ENCODE peak calls at places on chromosomes 11 and 22, in five cellular contexts. U is bronchial epithelial cell; F is CD4-positive, alpha-beta T cell; L is sigmoid colon; A is neural progenitor cell. I is an unnamed sample. For H3K27me3, the result is how much of the 10 kb centered on the place peaks cover.

GRCh38 chr22:25404556-25404922 is 159.9 kb upstream of the GRK3 start:
- DNase-seq in U (no peak), F (no peak), L (peak), A (peak), I (no peak)

GRCh38 chr11:94028436-94028835 is 7.3 kb downstream of the HEPHL1 start:
- DNase-seq in U (peak), F (no peak), L (no peak), A (no peak), I (no peak)

GRCh38 chr11:68117896-68118470 is 3.2 kb downstream of the CHKA start:
- DNase-seq in U (no peak), F (no peak), L (peak), A (peak), I (no peak)

GRCh38 chr11:1099519-1100355 is 25.1 kb downstream of the MUC2 start:
- DNase-seq in U (no peak), F (no peak), L (no peak), A (no peak), I (no peak)

GRCh38 chr11:67154726-67155125 is 35.7 kb downstream of the KDM2A start:
- DNase-seq in U (no peak), F (no peak), L (no peak), A (no peak), I (no peak)

GRCh38 chr11:117002639-117003305 is 95.5 kb downstream of the SIK3 start:
- DNase-seq in U (no peak), F (no peak), L (no peak), A (no peak), I (no peak)

GRCh38 chr22:37680191-37680851 is 4.9 kb downstream of the LGALS1 start:
- DNase-seq in U (no peak), F (no peak), L (no peak), A (no peak), I (no peak)

GRCh38 chr11:33067294-33067693 is 27.9 kb downstream of the TCP11L1 start:
- DNase-seq in U (no peak), F (no peak), L (no peak), A (no peak), I (no peak)

GRCh38 chr22:17085277-17086091 is 684 bp downstream of the IL17RA start:
- DNase-seq in U (no peak), F (no peak), L (peak), A (peak), I (peak)

GRCh38 chr11:75714211-75714610 is 3.4 kb upstream of the MOGAT2 start:
- DNase-seq in U (no peak), F (no peak), L (no peak), A (no peak), I (no peak)

GRCh38 chr11:120746395-120746794 is 234.8 kb downstream of the GRIK4 start:
- DNase-seq in U (no peak), F (no peak), L (no peak), A (peak), I (no peak)

GRCh38 chr11:69840371-69841169 is 21.4 kb upstream of the FGF3 start:
- DNase-seq in U (peak), F (no peak), L (no peak), A (peak), I (no peak)

GRCh38 chr11:112019066-112019465 is 6.1 kb upstream of the DLAT start:
- DNase-seq in U (no peak), F (no peak), L (no peak), A (no peak), I (no peak)

GRCh38 chr22:19904881-19905618 is 36.5 kb upstream of the COMT start:
- DNase-seq in U (peak), F (no peak), L (no peak), A (no peak), I (no peak)

GRCh38 chr11:130999992-131000770 is 83.9 kb upstream of the SNX19 start:
- DNase-seq in U (peak), F (no peak), L (no peak), A (no peak), I (no peak)

GRCh38 chr11:134243913-134244312 is 9.2 kb downstream of the THYN1 start:
- DNase-seq in U (no peak), F (no peak), L (no peak), A (no peak), I (no peak)

GRCh38 chr11:1305558-1306056 is 3.8 kb downstream of the TOLLIP start:
- DNase-seq in U (no peak), F (no peak), L (no peak), A (no peak), I (no peak)

GRCh38 chr11:60378359-60378758 is at the start of gene MS4A7:
- DNase-seq in U (no peak), F (no peak), L (peak), A (no peak), I (peak)

GRCh38 chr11:3087821-3088800 is 30.9 kb upstream of the CARS1 start:
- DNase-seq in U (peak), F (no peak), L (no peak), A (no peak), I (no peak)

GRCh38 chr11:61116426-61117214 is 14.3 kb downstream of the CD5 start:
- DNase-seq in U (no peak), F (no peak), L (no peak), A (no peak), I (no peak)

GRCh38 chr22:44273175-44273574 is 39.6 kb downstream of the SHISAL1 start:
- DNase-seq in U (no peak), F (no peak), L (no peak), A (no peak), I (no peak)

GRCh38 chr22:48493733-48494132 is 1333.9 kb downstream of the BRD1 start:
- DNase-seq in U (no peak), F (no peak), L (peak), A (no peak), I (no peak)

GRCh38 chr11:849951-850776 is 7.5 kb downstream of the TSPAN4 start:
- DNase-seq in U (no peak), F (no peak), L (no peak), A (peak), I (no peak)

GRCh38 chr11:17275376-17276235 is 933 bp upstream of the NUCB2 start:
- DNase-seq in U (peak), F (no peak), L (no peak), A (no peak), I (no peak)

GRCh38 chr11:119729581-119730346 is 764 bp upstream of the NECTIN1 start:
- DNase-seq in U (peak), F (no peak), L (peak), A (peak), I (peak)

GRCh38 chr11:58629857-58630256 is 7.4 kb downstream of the CNTF start:
- DNase-seq in U (peak), F (no peak), L (no peak), A (peak), I (no peak)

GRCh38 chr11:29300441-29300840 is 716.4 kb downstream of the KCNA4 start:
- DNase-seq in U (peak), F (no peak), L (no peak), A (no peak), I (no peak)

GRCh38 chr22:47401976-47402770 is 639.7 kb downstream of the TBC1D22A start:
- DNase-seq in U (no peak), F (no peak), L (no peak), A (no peak), I (no peak)

GRCh38 chr11:44563716-44564115 is 1.7 kb upstream of the CD82 start:
- DNase-seq in U (no peak), F (no peak), L (no peak), A (no peak), I (no peak)

GRCh38 chr22:30116362-30117117 is 36.3 kb downstream of the HORMAD2 start:
- DNase-seq in U (peak), F (no peak), L (no peak), A (peak), I (no peak)

GRCh38 chr11:1761857-1762536 is 1.7 kb downstream of the CTSD start:
- DNase-seq in U (no peak), F (no peak), L (no peak), A (no peak), I (no peak)

GRCh38 chr11:115930276-115930675 is 426.1 kb upstream of the CADM1 start:
- DNase-seq in U (no peak), F (no peak), L (no peak), A (no peak), I (no peak)

GRCh38 chr11:34757026-34757451 is 136.1 kb downstream of the EHF start:
- DNase-seq in U (peak), F (no peak), L (no peak), A (no peak), I (no peak)

GRCh38 chr11:32630844-32631243 is 47.2 kb downstream of the EIF3M start:
- DNase-seq in U (no peak), F (no peak), L (no peak), A (no peak), I (no peak)

GRCh38 chr22:39527481-39527961 is 5.0 kb downstream of the RPS19BP1 start:
- DNase-seq in U (peak), F (no peak), L (no peak), A (no peak), I (no peak)

DNA sequence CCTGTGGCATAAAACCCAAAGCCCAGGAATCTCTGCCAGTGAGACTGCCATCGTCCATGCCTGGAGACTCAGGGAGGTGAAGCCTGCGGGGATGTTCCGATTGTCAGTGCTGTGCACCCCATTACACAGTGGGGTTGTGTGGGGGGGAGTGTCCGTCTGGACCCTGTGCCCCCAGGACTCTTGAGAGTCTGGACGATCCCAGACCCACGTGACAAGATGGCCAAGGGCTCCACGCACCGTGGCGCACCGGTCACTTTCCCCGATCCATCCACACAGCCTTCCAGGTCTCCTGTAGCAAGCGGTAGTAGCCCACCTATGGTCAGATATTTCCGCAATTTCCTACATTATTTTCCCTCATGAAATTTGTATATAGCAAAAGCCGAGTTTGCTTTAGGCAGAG is 20.9 kb upstream of the NRGN start:
- DNase-seq in U (no peak), F (no peak), L (no peak), A (no peak), I (no peak)
- H3K27me3 ChIP-seq in U (under half), F (under half), L (under half), A (half or more), I (half or more)

DNA sequence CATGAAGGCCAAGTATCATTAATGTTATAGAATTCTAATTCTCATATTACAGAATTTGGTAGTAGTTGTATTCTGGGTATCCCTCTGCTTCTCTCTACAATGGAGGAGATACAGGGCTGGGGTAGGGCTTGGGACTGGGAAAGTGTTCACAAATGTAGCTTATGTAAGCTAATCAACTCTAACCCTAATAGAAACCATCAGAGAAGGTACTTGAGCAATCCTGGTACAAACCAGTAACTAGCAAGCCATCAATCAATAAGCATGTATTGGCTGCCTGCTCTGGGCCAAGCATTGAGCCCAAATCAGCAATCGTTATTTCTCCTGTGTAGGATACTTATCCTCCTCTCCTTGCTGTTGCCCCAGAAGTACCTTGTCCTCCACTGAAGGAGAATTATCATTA is 174.3 kb downstream of the PGR start:
- DNase-seq in U (no peak), F (no peak), L (no peak), A (no peak), I (no peak)
- TF ChIP-seq CTCF in U (no peak), F (no peak), L (no peak), A (no peak), I (no peak)

GRCh38 chr11:11313426-11313825 is 39.6 kb downstream of the CSNK2A3 start:
- DNase-seq in U (peak), F (no peak), L (no peak), A (no peak), I (no peak)
- H3K27me3 ChIP-seq in U (under half), F (under half), L (under half), A (under half), I (under half)

DNA sequence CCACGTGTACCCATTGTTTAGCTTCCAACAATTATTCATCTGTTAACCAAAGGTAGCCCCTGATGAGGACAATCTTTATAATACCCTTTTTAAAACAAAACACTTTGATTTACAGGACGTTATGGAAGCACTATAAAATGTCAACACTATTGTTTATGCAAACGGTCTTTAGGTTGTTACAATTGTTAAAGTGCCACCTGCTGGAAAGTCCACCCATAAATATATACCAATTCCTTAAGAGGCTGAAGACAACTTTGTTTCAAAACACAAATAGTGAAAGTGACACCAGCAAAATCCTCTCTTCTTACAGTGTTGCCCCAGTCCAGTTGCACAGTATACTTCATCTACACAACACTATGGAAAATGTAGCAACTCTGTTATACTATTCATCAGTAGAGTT is 68.9 kb upstream of the SLN start:
- DNase-seq in U (peak), F (no peak), L (no peak), A (no peak), I (no peak)
- TF ChIP-seq CTCF in U (no peak), F (no peak), L (no peak), A (no peak), I (no peak)

GRCh38 chr11:125165111-125165663 is 636 bp downstream of the PKNOX2 start:
- DNase-seq in U (no peak), F (no peak), L (peak), A (peak), I (peak)
- H3K27me3 ChIP-seq in U (under half), F (half or more), L (under half), A (under half), I (under half)

DNA sequence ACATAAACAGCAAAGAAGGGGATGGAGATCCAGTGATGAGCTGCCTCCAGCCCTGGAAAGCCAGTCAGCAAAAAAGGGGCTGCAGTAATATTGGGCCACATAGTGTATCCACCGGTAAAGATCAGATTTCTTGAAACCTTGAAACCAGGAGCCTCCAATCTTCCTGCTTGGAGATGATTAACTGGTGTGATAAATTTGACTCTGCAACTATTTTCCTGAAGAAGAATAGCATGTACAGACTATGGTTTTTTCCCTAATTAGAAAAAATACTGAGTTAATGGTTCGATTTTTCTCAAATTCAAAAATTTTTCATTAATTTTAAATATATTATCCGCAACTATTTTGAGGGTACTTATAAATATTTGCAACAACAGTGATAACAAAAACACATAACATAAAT is at the start of gene OR51B2:
- DNase-seq in U (no peak), F (no peak), L (no peak), A (no peak), I (no peak)
- TF ChIP-seq CTCF in U (no peak), F (no peak), L (no peak), A (no peak), I (no peak)

GRCh38 chr11:57203359-57203758 is 21.6 kb downstream of the LRRC55 start:
- DNase-seq in U (no peak), F (no peak), L (peak), A (peak), I (peak)

GRCh38 chr11:57203882-57204281 is 22.1 kb downstream of the LRRC55 start:
- DNase-seq in U (no peak), F (no peak), L (no peak), A (no peak), I (no peak)

GRCh38 chr11:57199330-57199729 is 17.6 kb downstream of the LRRC55 start:
- DNase-seq in U (no peak), F (no peak), L (no peak), A (no peak), I (no peak)

GRCh38 chr11:57202282-57202681 is 20.5 kb downstream of the LRRC55 start:
- DNase-seq in U (no peak), F (no peak), L (no peak), A (no peak), I (peak)

DNA sequence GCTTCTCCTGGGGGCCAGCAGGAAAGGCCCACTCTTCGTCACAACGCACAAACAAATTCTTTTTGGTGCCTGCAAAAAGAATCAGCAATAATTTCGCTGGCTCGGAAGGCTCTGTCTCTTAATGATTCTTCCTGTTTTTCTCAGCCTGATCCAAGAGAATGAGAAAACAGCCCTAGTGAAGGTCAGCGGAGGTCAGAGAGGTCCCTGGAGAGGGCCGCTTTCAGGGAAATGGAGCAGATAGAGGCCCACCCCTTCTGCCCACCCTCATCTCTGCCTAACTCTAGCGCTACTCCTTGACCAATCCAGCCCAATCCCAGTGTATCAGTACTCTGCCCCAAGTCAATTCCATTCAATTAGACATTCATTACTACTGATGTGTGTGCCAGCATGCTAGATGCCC is 19.2 kb downstream of the LRRC55 start:
- DNase-seq in U (no peak), F (no peak), L (no peak), A (no peak), I (peak)
- H3K27me3 ChIP-seq in U (under half), F (under half), L (under half), A (under half), I (under half)

I was measured in left ventricle myocardium inferior.